ENCODE peak calls at places on chromosomes 12 and 14, in eight cellular contexts. Y is stomach, T is bronchial epithelial cell, O is PC-9, D is IMR-90, C is tibial artery, N is lung, R is psoas muscle. J is an unnamed sample. For H3K27me3, the result is how much of the 10 kb centered on the place peaks cover.

GRCh38 chr12:107514887-107515445 is 170.6 kb upstream of the PWP1 start:
- DNase-seq in T (peak), O (peak), Y (no peak), C (no peak), R (no peak), D (peak), N (no peak), J (no peak)

GRCh38 chr12:108611884-108612415 is 14.1 kb upstream of the TMEM119 start:
- DNase-seq in O (no peak), R (no peak), N (no peak), T (peak), C (no peak), Y (no peak), D (peak), J (peak)

GRCh38 chr12:57549909-57550627 is at the start of gene KIF5A:
- DNase-seq in Y (no peak), N (no peak), R (peak), O (no peak), D (no peak), C (peak), T (no peak), J (no peak)

GRCh38 chr12:75705749-75706719 is 194.6 kb upstream of the KRR1 start:
- DNase-seq in O (peak), C (no peak), T (peak), N (peak), R (no peak), Y (no peak), D (peak), J (peak)

GRCh38 chr12:75922944-75923642 is 108.5 kb downstream of the PHLDA1 start:
- DNase-seq in R (no peak), C (no peak), O (no peak), Y (no peak), D (no peak), T (no peak), N (no peak), J (no peak)

GRCh38 chr12:26373606-26374495 is 178.5 kb downstream of the SSPN start:
- DNase-seq in C (no peak), T (peak), D (no peak), R (no peak), O (no peak), N (no peak), Y (no peak), J (no peak)

GRCh38 chr12:4137441-4137840 is 136.1 kb upstream of the CCND2 start:
- DNase-seq in O (no peak), D (no peak), T (no peak), N (no peak), R (no peak), C (no peak), Y (no peak), J (no peak)

GRCh38 chr12:57005980-57006808 is at the start of gene ZBTB39:
- DNase-seq in T (no peak), C (peak), Y (peak), N (no peak), R (peak), O (no peak), D (peak), J (no peak)

GRCh38 chr12:57894577-57895292 is 46.6 kb upstream of the ATP23 start:
- DNase-seq in N (no peak), O (no peak), R (no peak), D (no peak), T (no peak), Y (no peak), C (no peak), J (no peak)

GRCh38 chr12:14367097-14367661 is 1.7 kb downstream of the ATF7IP start:
- DNase-seq in D (peak), Y (no peak), C (no peak), R (no peak), T (peak), O (peak), N (no peak), J (no peak)

GRCh38 chr14:50766338-50766886 is 64.5 kb downstream of the NIN start:
- DNase-seq in D (no peak), C (no peak), T (no peak), Y (no peak), N (no peak), R (no peak), O (no peak), J (no peak)

GRCh38 chr14:100532916-100533630 is 54.1 kb downstream of the BEGAIN start:
- DNase-seq in D (peak), Y (peak), R (peak), C (peak), T (no peak), O (no peak), N (peak), J (no peak)

GRCh38 chr12:3101309-3102022 is 24.3 kb downstream of the TSPAN9 start:
- DNase-seq in T (peak), R (no peak), O (no peak), C (no peak), D (peak), N (no peak), Y (no peak), J (no peak)

GRCh38 chr12:59808317-59808910 is 212.6 kb downstream of the SLC16A7 start:
- DNase-seq in R (no peak), T (peak), Y (no peak), N (no peak), O (peak), C (no peak), D (peak), J (no peak)

GRCh38 chr14:80549141-80549540 is 337.8 kb upstream of the DIO2 start:
- DNase-seq in D (no peak), R (no peak), Y (no peak), T (peak), N (no peak), C (no peak), O (no peak), J (no peak)

GRCh38 chr14:99968156-99968920 is 96.9 kb upstream of the EVL start:
- DNase-seq in T (no peak), N (no peak), Y (no peak), D (peak), R (no peak), O (no peak), C (no peak), J (peak)

GRCh38 chr12:88816201-88816600 is 235.9 kb upstream of the KITLG start:
- DNase-seq in C (no peak), R (no peak), T (peak), N (no peak), Y (no peak), O (peak), D (peak), J (peak)

GRCh38 chr12:108241961-108242360 is 97.2 kb downstream of the CMKLR1 start:
- DNase-seq in R (no peak), Y (no peak), O (no peak), C (no peak), T (no peak), N (no peak), D (no peak), J (no peak)

GRCh38 chr12:34625116-34625515 is 602.8 kb downstream of the ALG10 start:
- DNase-seq in Y (no peak), D (no peak), C (no peak), R (no peak), T (peak), N (no peak), O (peak), J (no peak)
- TF ChIP-seq CTCF in Y (no peak), D (no peak), C (no peak), R (no peak), T (no peak), N (no peak), O (peak), J (no peak)

GRCh38 chr14:77033622-77034521 is 5.4 kb upstream of the IRF2BPL start:
- DNase-seq in R (peak), T (peak), C (peak), D (peak), Y (peak), N (peak), O (peak), J (no peak)

GRCh38 chr14:77032854-77033621 is 4.5 kb upstream of the IRF2BPL start:
- DNase-seq in Y (peak), C (peak), N (peak), O (peak), T (peak), D (peak), R (peak), J (peak)

GRCh38 chr14:77032483-77032853 is 4.0 kb upstream of the IRF2BPL start:
- DNase-seq in D (no peak), T (no peak), N (no peak), C (no peak), Y (no peak), O (no peak), R (no peak), J (no peak)

GRCh38 chr14:77028384-77029246 is at the start of gene IRF2BPL:
- DNase-seq in Y (peak), T (peak), C (peak), O (peak), N (peak), D (peak), R (peak), J (peak)

GRCh38 chr14:77031680-77032482 is 3.4 kb upstream of the IRF2BPL start:
- DNase-seq in N (no peak), C (peak), O (peak), Y (no peak), T (peak), R (peak), D (peak), J (no peak)
- H3K4me3 ChIP-seq in N (no peak), C (no peak), O (no peak), Y (no peak), T (no peak), R (peak), D (no peak), J (no peak)

GRCh38 chr12:62313727-62314380 is 53.6 kb downstream of the USP15 start:
- DNase-seq in D (no peak), T (no peak), R (no peak), N (no peak), C (no peak), O (no peak), Y (no peak), J (no peak)

GRCh38 chr12:62304560-62304959 is 44.4 kb downstream of the USP15 start:
- DNase-seq in N (no peak), R (no peak), O (no peak), C (no peak), T (no peak), D (no peak), Y (no peak), J (no peak)

GRCh38 chr12:62306569-62307530 is 46.6 kb downstream of the USP15 start:
- DNase-seq in R (no peak), T (no peak), C (no peak), N (no peak), O (no peak), D (no peak), Y (no peak), J (no peak)

GRCh38 chr12:62305778-62306177 is 45.6 kb downstream of the USP15 start:
- DNase-seq in R (no peak), Y (no peak), T (no peak), C (no peak), O (no peak), N (no peak), D (no peak), J (no peak)

DNA sequence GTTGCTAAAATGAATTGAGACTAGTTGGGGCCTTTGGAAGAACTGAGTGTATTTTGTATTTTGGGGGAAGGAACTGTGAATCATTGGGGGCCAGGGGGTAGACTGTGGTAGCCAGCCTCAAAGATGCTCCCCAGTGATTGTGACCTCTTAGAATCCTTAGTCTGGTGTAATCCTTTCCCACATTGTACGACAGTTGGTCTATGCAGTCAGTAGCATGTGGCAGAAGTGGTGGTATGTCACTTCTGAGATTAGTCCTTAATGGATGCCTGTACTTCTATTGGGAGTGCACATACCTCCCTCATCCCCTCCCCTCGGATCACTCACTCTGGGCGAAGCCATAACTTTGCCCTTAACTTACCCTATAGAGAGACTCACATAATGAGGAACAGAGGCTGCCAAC is 48.0 kb downstream of the USP15 start:
- DNase-seq in C (no peak), T (no peak), Y (no peak), N (no peak), R (no peak), D (no peak), O (no peak), J (no peak)
- H3K27me3 ChIP-seq in C (under half), T (under half), Y (under half), N (under half), R (under half), D (under half), O (under half), J (under half)

GRCh38 chr12:127690161-127690560 is 576.8 kb upstream of the TMEM132C start:
- DNase-seq in D (no peak), Y (no peak), T (no peak), C (no peak), N (no peak), O (no peak), R (no peak), J (no peak)
- TF ChIP-seq CTCF in D (peak), Y (no peak), T (no peak), C (no peak), N (no peak), O (peak), R (no peak), J (no peak)

GRCh38 chr12:115012861-115013667 is 329.1 kb upstream of the TBX3 start:
- DNase-seq in D (no peak), R (peak), T (no peak), N (no peak), C (no peak), O (no peak), Y (no peak), J (no peak)
- H3K4me3 ChIP-seq in D (no peak), R (no peak), T (no peak), N (no peak), C (no peak), O (no peak), Y (no peak), J (no peak)

DNA sequence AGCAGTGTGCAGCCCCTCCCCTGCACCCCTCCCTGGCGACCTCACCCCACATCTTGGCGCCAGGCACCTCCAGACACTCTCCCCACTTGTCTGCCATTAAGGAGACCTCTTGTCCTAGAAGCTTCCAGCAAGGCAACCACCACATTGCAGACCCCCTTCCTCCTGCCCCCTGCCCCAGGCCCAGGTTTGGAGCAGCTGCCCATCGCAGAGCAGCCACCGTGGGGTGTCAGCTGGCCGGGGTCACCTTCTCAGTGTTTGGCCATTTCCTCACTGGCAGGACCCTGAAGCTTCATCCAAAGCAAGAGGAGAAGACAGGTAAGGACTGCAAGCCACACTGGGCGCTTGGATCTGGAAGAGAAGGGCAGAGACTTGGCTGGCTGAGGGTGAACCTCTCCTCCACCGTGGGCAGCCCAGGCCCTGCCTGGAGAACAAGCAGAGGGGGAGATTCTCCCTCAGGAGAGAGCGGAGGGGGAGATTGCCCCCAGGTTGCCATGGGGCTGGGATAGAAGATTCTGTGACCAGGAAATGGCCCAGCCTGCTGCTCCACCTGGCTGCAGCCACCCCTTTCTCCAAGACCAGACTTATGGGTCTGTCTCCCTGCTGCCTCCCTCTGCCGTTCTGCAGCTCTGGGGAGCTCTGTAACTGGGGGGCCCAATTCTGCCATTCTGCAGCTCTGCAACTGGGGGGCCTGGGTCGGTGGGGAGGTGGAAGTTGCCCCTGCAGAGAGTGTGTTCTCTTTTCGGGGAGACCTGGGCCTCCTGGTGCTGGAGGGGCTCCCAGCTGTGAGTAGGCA is 72.9 kb upstream of the C14orf180 start:
- DNase-seq in Y (no peak), N (no peak), T (no peak), R (no peak), D (no peak), O (no peak), C (no peak), J (no peak)
- H3K27me3 ChIP-seq in Y (under half), N (under half), T (under half), R (under half), D (under half), O (half or more), C (under half), J (under half)

J was measured in BJ.